ENCODE peak calls at places on chromosomes 4 and X, in six cellular contexts. One of them, this sample, is unnamed.

GRCh38 chr4:41268024-41268423 is 11.3 kb downstream of the UCHL1 start:
- DNase-seq in Caco-2: no peak
- DNase-seq in NCI-H2029: peak
- DNase-seq in fibroblast of mammary gland: no peak
- DNase-seq in sigmoid colon: no peak
- DNase-seq in stimulated activated CD4-positive, alpha-beta T cell treated with anti-CD3 and anti-CD28 coated beads, Interleukin-1b, Interleukin-23, amount 100 ng/mL, for 4 hours: no peak
- DNase-seq in this sample: no peak

GRCh38 chr4:9976781-9977180 is 44.5 kb downstream of the SLC2A9 start:
- DNase-seq in Caco-2: no peak
- DNase-seq in NCI-H2029: no peak
- DNase-seq in fibroblast of mammary gland: no peak
- DNase-seq in sigmoid colon: no peak
- DNase-seq in stimulated activated CD4-positive, alpha-beta T cell treated with anti-CD3 and anti-CD28 coated beads, Interleukin-1b, Interleukin-23, amount 100 ng/mL, for 4 hours: no peak
- DNase-seq in this sample: no peak

GRCh38 chr4:81631958-81632439 is 160.3 kb upstream of the RASGEF1B start:
- DNase-seq in Caco-2: peak
- DNase-seq in NCI-H2029: peak
- DNase-seq in fibroblast of mammary gland: peak
- DNase-seq in sigmoid colon: no peak
- DNase-seq in stimulated activated CD4-positive, alpha-beta T cell treated with anti-CD3 and anti-CD28 coated beads, Interleukin-1b, Interleukin-23, amount 100 ng/mL, for 4 hours: no peak
- DNase-seq in this sample: no peak

GRCh38 chrX:132592880-132593279 is 104.0 kb upstream of the MBNL3 start:
- DNase-seq in Caco-2: peak
- DNase-seq in NCI-H2029: peak
- DNase-seq in fibroblast of mammary gland: peak
- DNase-seq in sigmoid colon: no peak
- DNase-seq in stimulated activated CD4-positive, alpha-beta T cell treated with anti-CD3 and anti-CD28 coated beads, Interleukin-1b, Interleukin-23, amount 100 ng/mL, for 4 hours: no peak
- DNase-seq in this sample: no peak

GRCh38 chrX:128464091-128464490 is 411.9 kb upstream of the ACTRT1 start:
- DNase-seq in Caco-2: no peak
- DNase-seq in NCI-H2029: no peak
- DNase-seq in fibroblast of mammary gland: no peak
- DNase-seq in sigmoid colon: no peak
- DNase-seq in stimulated activated CD4-positive, alpha-beta T cell treated with anti-CD3 and anti-CD28 coated beads, Interleukin-1b, Interleukin-23, amount 100 ng/mL, for 4 hours: no peak
- DNase-seq in this sample: no peak

GRCh38 chrX:84924624-84925023 is 79.1 kb upstream of the APOOL start:
- DNase-seq in Caco-2: no peak
- DNase-seq in NCI-H2029: no peak
- DNase-seq in fibroblast of mammary gland: no peak
- DNase-seq in sigmoid colon: no peak
- DNase-seq in stimulated activated CD4-positive, alpha-beta T cell treated with anti-CD3 and anti-CD28 coated beads, Interleukin-1b, Interleukin-23, amount 100 ng/mL, for 4 hours: no peak
- DNase-seq in this sample: no peak

GRCh38 chrX:119895843-119896326 is at the start of gene AKAP14:
- DNase-seq in Caco-2: no peak
- DNase-seq in NCI-H2029: no peak
- DNase-seq in fibroblast of mammary gland: no peak
- DNase-seq in sigmoid colon: no peak
- DNase-seq in stimulated activated CD4-positive, alpha-beta T cell treated with anti-CD3 and anti-CD28 coated beads, Interleukin-1b, Interleukin-23, amount 100 ng/mL, for 4 hours: no peak
- DNase-seq in this sample: no peak

GRCh38 chrX:151753313-151754041 is 18.9 kb downstream of the CNGA2 start:
- DNase-seq in Caco-2: peak
- DNase-seq in NCI-H2029: peak
- DNase-seq in fibroblast of mammary gland: peak
- DNase-seq in sigmoid colon: peak
- DNase-seq in stimulated activated CD4-positive, alpha-beta T cell treated with anti-CD3 and anti-CD28 coated beads, Interleukin-1b, Interleukin-23, amount 100 ng/mL, for 4 hours: no peak
- DNase-seq in this sample: no peak

This sample was measured in activated T-helper 1 cell treated with Interleukin-2 at 50 U/mL for 16 hours.